ENCODE peak calls at places on chromosomes 16 and 17, in four cellular contexts. One of them, this sample, is unnamed.

GRCh38 chr17:64156670-64157069 is 26.7 kb upstream of the ERN1 start:
- DNase-seq in GM12878: no peak
- DNase-seq in WTC11: no peak
- DNase-seq in K562: no peak
- DNase-seq in this sample: no peak

GRCh38 chr17:38893612-38894011 is 23.8 kb downstream of the LASP1 start:
- DNase-seq in K562: no peak
- DNase-seq in WTC11: no peak
- DNase-seq in GM12878: no peak
- DNase-seq in this sample: no peak

GRCh38 chr17:82212331-82213250 is at the start of gene CCDC57:
- DNase-seq in WTC11: peak
- DNase-seq in K562: peak
- DNase-seq in GM12878: no peak
- DNase-seq in this sample: peak

GRCh38 chr16:83561876-83562275 is 245.9 kb upstream of the HSBP1 start:
- DNase-seq in K562: peak
- DNase-seq in WTC11: no peak
- DNase-seq in GM12878: no peak
- DNase-seq in this sample: no peak

GRCh38 chr16:66925322-66925840 is at the start of gene RRAD:
- DNase-seq in GM12878: no peak
- DNase-seq in K562: peak
- DNase-seq in WTC11: peak
- DNase-seq in this sample: no peak

GRCh38 chr17:47205419-47205963 is 3.7 kb upstream of the MYL4 start:
- DNase-seq in WTC11: peak
- DNase-seq in GM12878: peak
- DNase-seq in K562: no peak
- DNase-seq in this sample: no peak

GRCh38 chr17:75685508-75685907 is 18.4 kb downstream of the SAP30BP start:
- DNase-seq in K562: no peak
- DNase-seq in GM12878: no peak
- DNase-seq in WTC11: no peak
- DNase-seq in this sample: no peak

GRCh38 chr16:88035292-88035691 is 84.1 kb downstream of the BANP start:
- DNase-seq in K562: no peak
- DNase-seq in GM12878: no peak
- DNase-seq in WTC11: no peak
- DNase-seq in this sample: no peak

GRCh38 chr17:77120866-77121265 is 19.9 kb upstream of the SEC14L1 start:
- DNase-seq in GM12878: no peak
- DNase-seq in K562: no peak
- DNase-seq in WTC11: no peak
- DNase-seq in this sample: no peak

GRCh38 chr16:17224859-17225258 is 245.9 kb downstream of the XYLT1 start:
- DNase-seq in K562: no peak
- DNase-seq in WTC11: no peak
- DNase-seq in GM12878: no peak
- DNase-seq in this sample: no peak

GRCh38 chr16:86520317-86521210 is 10.2 kb downstream of the FOXF1 start:
- DNase-seq in WTC11: no peak
- DNase-seq in GM12878: no peak
- DNase-seq in K562: peak
- DNase-seq in this sample: no peak

GRCh38 chr16:85227924-85228462 is 115.7 kb upstream of the CIBAR2 start:
- DNase-seq in K562: peak
- DNase-seq in GM12878: no peak
- DNase-seq in WTC11: peak
- DNase-seq in this sample: peak

GRCh38 chr17:66781135-66781534 is 53.8 kb upstream of the CACNG5 start:
- DNase-seq in K562: no peak
- DNase-seq in GM12878: no peak
- DNase-seq in WTC11: no peak
- DNase-seq in this sample: no peak

GRCh38 chr16:78676351-78676750 is 576.9 kb downstream of the WWOX start:
- DNase-seq in WTC11: no peak
- DNase-seq in K562: no peak
- DNase-seq in GM12878: no peak
- DNase-seq in this sample: no peak

GRCh38 chr16:31886227-31886626 is 12.6 kb downstream of the ZNF267 start:
- DNase-seq in K562: no peak
- DNase-seq in GM12878: no peak
- DNase-seq in WTC11: no peak
- DNase-seq in this sample: no peak

GRCh38 chr17:10745231-10745630 is 15.4 kb upstream of the TMEM220 start:
- DNase-seq in WTC11: no peak
- DNase-seq in GM12878: no peak
- DNase-seq in K562: no peak
- DNase-seq in this sample: no peak

GRCh38 chr16:57616241-57616640 is 12.2 kb upstream of the ADGRG1 start:
- DNase-seq in K562: no peak
- DNase-seq in WTC11: no peak
- DNase-seq in GM12878: no peak
- DNase-seq in this sample: peak

GRCh38 chr17:49315551-49315951 is 46.5 kb downstream of the ZNF652 start:
- DNase-seq in WTC11: peak
- DNase-seq in GM12878: peak
- DNase-seq in K562: peak
- DNase-seq in this sample: peak

DNA sequence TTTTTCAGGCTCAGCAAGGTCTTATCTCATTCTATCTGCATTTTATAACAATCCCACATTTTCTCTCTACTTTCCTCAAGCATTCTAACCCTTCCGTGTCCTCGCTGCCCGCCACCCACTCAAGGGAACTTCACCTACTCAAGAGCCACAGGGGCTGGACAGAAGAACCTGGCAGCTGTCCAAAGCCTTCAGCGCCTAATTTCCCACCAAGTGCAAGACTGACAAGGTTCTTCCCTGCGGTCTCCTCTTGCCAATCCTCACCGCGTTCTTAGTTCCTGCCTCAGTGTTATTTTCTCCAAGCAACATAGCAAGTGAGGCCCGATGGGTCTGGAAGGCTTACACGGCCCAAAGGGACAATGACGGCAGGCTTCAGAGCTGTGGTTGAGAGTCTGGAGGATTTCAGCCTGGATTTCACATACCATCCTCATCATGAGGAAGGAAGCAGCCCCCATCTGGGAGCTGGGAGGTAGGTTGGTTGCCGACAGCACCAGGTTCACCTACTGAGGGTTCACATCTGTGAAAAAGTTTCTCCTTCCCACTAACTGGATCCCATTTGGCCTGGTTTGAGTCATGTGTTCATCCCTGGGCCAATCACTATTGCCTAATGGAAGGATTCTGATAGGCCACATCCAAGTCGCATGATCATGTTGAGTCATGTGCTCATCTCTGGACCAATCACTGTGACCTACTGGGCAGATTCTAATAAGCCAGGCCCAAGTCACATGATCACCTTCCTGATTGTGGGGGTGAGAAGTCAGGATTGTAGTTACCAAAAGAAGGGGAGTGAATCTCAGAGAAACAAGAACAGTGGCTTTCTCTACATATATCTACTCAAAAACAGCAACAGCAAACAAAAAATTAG is 108.2 kb downstream of the N4BP1 start:
- DNase-seq in GM12878: no peak
- DNase-seq in WTC11: no peak
- DNase-seq in K562: peak
- DNase-seq in this sample: no peak
- TF ChIP-seq USF1 in GM12878: peak
- TF ChIP-seq USF1 in WTC11: peak
- TF ChIP-seq USF1 in K562: peak
- TF ChIP-seq USF1 in this sample: peak

DNA sequence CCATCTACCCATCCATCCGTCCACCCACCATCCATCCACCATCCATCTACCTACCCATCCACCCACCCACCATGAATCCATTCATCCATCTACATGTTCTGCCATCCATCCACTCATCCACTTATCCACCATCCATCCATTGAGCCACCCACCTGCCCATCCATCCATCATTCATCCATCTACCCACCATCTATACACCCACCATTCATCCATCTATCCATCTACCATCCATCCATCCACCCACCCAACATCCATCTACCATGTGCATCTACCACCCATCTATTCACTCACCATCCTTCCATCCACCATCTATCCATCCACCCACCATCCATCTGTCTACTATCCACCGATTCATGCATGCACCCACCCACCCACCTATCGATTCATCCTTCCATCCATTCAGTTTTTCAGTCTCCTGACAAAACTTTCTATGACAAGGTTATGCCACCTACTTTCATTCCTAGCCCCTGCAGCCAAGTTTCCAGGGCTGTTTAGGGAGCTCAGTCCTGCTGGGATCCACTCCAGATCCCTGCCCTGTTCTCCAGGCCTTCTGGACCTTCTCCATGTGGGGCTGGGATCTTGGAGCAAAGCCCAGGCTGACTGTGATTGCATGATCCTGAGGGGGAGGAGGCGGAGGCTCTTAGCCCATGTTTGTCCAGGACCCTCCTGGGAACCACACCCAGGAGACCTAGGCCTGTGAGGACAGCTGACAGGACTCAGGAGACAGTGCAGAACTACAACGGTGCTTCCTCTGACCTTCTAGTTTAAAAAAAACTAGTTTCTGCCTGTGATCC is 27.4 kb downstream of the BCO1 start:
- DNase-seq in WTC11: no peak
- DNase-seq in K562: no peak
- DNase-seq in GM12878: no peak
- DNase-seq in this sample: no peak
- TF ChIP-seq USF1 in WTC11: no peak
- TF ChIP-seq USF1 in K562: no peak
- TF ChIP-seq USF1 in GM12878: no peak
- TF ChIP-seq USF1 in this sample: no peak

GRCh38 chr17:56112086-56112485 is 41.2 kb upstream of the ANKFN1 start:
- DNase-seq in GM12878: no peak
- DNase-seq in K562: no peak
- DNase-seq in WTC11: no peak
- DNase-seq in this sample: no peak
- TF ChIP-seq USF1 in GM12878: no peak
- TF ChIP-seq USF1 in K562: no peak
- TF ChIP-seq USF1 in WTC11: no peak
- TF ChIP-seq USF1 in this sample: no peak

DNA sequence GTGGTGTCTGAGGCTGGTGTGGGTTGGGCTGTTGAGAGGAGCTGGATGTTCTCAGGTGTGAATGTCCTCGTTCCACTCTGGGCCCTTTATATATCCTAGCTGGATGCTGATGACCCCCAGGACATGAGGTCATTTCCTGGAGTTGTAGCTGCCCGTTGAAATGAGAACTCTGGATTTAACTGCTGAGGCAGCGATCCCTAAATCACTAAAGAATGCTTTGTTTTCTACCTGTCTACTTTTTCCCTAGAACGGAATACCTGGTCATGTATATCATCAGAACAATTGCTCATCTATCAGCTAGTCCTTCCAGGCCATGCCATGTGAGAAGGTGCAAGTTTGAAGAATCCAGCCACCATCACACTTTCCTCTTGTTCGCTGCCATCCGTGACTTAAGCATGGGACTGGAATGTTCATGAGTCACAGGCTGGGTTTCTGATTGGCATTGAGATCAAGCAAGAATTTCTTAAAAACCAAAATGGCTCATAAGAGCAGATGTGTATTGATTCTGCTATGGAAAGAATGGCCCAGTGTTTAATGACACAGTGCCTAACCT is at the start of gene KRTAP2-3:
- DNase-seq in GM12878: no peak
- DNase-seq in K562: no peak
- DNase-seq in WTC11: no peak
- DNase-seq in this sample: no peak
- TF ChIP-seq USF1 in GM12878: no peak
- TF ChIP-seq USF1 in K562: no peak
- TF ChIP-seq USF1 in WTC11: no peak
- TF ChIP-seq USF1 in this sample: no peak

GRCh38 chr17:62778990-62779681 is 29.0 kb downstream of the MARCHF10 start:
- DNase-seq in K562: peak
- DNase-seq in GM12878: no peak
- DNase-seq in WTC11: no peak
- DNase-seq in this sample: peak
- TF ChIP-seq USF1 in K562: no peak
- TF ChIP-seq USF1 in GM12878: no peak
- TF ChIP-seq USF1 in WTC11: no peak
- TF ChIP-seq USF1 in this sample: no peak

DNA sequence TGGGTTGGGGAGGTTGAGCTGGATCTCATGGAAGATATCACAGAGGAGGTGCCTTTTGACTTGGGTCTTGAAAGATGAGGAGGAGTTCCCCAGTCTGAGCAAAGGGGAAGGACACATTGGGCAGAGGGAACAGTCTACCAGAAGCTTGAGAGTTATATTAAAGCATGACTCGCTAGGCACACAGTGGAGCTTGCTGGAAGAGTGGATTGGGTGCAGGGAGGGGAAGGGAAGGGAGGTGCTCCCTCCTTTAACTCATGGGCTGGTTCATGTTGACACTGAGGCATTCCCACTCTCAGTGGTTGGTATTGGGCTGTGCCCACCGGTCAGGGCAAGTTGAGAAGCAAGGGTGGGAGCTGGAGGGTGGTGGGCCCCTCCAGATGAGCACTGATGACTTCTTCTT is 5.9 kb downstream of the TMEM98 start:
- DNase-seq in WTC11: no peak
- DNase-seq in K562: no peak
- DNase-seq in GM12878: no peak
- DNase-seq in this sample: no peak
- TF ChIP-seq USF1 in WTC11: no peak
- TF ChIP-seq USF1 in K562: no peak
- TF ChIP-seq USF1 in GM12878: no peak
- TF ChIP-seq USF1 in this sample: no peak

GRCh38 chr17:35167666-35168065 is 20.0 kb downstream of the UNC45B start:
- DNase-seq in WTC11: no peak
- DNase-seq in GM12878: no peak
- DNase-seq in K562: no peak
- DNase-seq in this sample: no peak
- TF ChIP-seq USF1 in WTC11: no peak
- TF ChIP-seq USF1 in GM12878: no peak
- TF ChIP-seq USF1 in K562: no peak
- TF ChIP-seq USF1 in this sample: no peak

DNA sequence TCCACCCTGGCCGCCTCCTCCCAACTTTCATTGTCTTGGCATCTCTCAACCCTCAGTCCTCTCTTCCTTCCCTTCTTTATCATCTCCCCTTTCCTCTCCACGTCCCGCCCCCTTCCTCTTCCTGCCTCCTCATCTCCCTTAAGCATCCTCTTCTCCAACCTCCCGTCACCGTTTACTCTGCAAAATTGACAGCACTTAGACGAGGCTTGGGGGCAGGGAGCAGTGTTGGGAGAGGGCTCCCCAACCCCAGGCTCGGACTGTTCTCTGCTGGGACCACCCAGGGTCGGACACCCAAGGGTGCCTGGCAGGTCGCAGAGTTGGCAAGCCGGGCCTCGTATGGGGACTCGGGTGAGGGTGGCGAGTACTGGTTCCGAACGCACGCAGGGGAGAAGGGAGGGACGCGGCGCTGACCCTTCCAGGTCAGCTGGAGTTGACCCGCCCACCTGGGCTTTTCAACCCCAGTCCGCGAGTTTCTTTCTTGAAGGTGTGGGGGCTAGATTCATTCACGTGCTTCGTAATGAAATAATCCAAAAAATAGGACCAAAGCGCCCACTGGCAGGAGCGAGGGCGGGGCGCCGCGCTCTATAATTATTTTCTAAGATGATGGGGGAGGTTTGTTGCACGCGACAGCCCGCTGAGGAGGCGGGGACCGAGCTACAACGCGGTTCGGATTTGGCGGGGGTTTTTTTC is 775 bp upstream of the PAGR1 start:
- DNase-seq in WTC11: peak
- DNase-seq in K562: no peak
- DNase-seq in GM12878: no peak
- DNase-seq in this sample: no peak
- TF ChIP-seq USF1 in WTC11: no peak
- TF ChIP-seq USF1 in K562: no peak
- TF ChIP-seq USF1 in GM12878: no peak
- TF ChIP-seq USF1 in this sample: no peak

GRCh38 chr16:73042807-73043206 is 5.1 kb downstream of the ZFHX3 start:
- DNase-seq in GM12878: no peak
- DNase-seq in WTC11: no peak
- DNase-seq in K562: no peak
- DNase-seq in this sample: no peak
- TF ChIP-seq USF1 in GM12878: no peak
- TF ChIP-seq USF1 in WTC11: no peak
- TF ChIP-seq USF1 in K562: no peak
- TF ChIP-seq USF1 in this sample: no peak